ENCODE peak calls at places on chromosomes 2 and 18, in five cellular contexts. N is left ventricle myocardium inferior, T is cardiac fibroblast, Y is GM04504, Z is iPS-NIHi11. E is an unnamed sample.

GRCh38 chr2:206275274-206276160 is 1.1 kb downstream of the ZDBF2 start:
- DNase-seq in N (no peak), T (peak), Y (peak), Z (peak), E (peak)

GRCh38 chr2:71545572-71546274 is 92.4 kb downstream of the DYSF start:
- DNase-seq in N (peak), T (peak), Y (no peak), Z (peak), E (peak)

GRCh38 chr2:204967199-204967995 is 422.1 kb downstream of the PARD3B start:
- DNase-seq in N (no peak), T (no peak), Y (no peak), Z (no peak), E (no peak)

GRCh38 chr18:49112664-49113063 is 161.9 kb upstream of the SMAD7 start:
- DNase-seq in N (no peak), T (no peak), Y (no peak), Z (no peak), E (no peak)

GRCh38 chr2:196137271-196137670 is 34.1 kb downstream of the STK17B start:
- DNase-seq in N (no peak), T (no peak), Y (no peak), Z (no peak), E (no peak)

GRCh38 chr18:36493349-36494281 is 196.1 kb downstream of the FHOD3 start:
- DNase-seq in N (peak), T (peak), Y (no peak), Z (peak), E (peak)

GRCh38 chr2:196949116-196949515 is 22.6 kb upstream of the PGAP1 start:
- DNase-seq in N (no peak), T (no peak), Y (no peak), Z (no peak), E (no peak)

GRCh38 chr18:36309436-36310391 is 12.2 kb downstream of the FHOD3 start:
- DNase-seq in N (no peak), T (peak), Y (peak), Z (no peak), E (no peak)

GRCh38 chr2:1701556-1702185 is 42.6 kb downstream of the PXDN start:
- DNase-seq in N (no peak), T (no peak), Y (no peak), Z (peak), E (peak)

GRCh38 chr2:111896007-111896406 is 2.4 kb upstream of the MERTK start:
- DNase-seq in N (no peak), T (no peak), Y (no peak), Z (no peak), E (no peak)

GRCh38 chr18:22069916-22070315 is 99.5 kb upstream of the GATA6 start:
- DNase-seq in N (no peak), T (no peak), Y (no peak), Z (no peak), E (no peak)

GRCh38 chr2:238974510-238975166 is 126.8 kb downstream of the TWIST2 start:
- DNase-seq in N (no peak), T (peak), Y (peak), Z (peak), E (peak)

GRCh38 chr2:75920721-75921551 is 210.2 kb upstream of the GCFC2 start:
- DNase-seq in N (no peak), T (no peak), Y (no peak), Z (peak), E (no peak)

GRCh38 chr2:231246171-231246842 is 47.9 kb downstream of the ARMC9 start:
- DNase-seq in N (no peak), T (no peak), Y (no peak), Z (no peak), E (no peak)

GRCh38 chr2:148545387-148546256 is 98.9 kb upstream of the EPC2 start:
- DNase-seq in N (no peak), T (no peak), Y (no peak), Z (no peak), E (no peak)

GRCh38 chr2:38109732-38110181 is 33.8 kb upstream of the CYP1B1 start:
- DNase-seq in N (no peak), T (no peak), Y (no peak), Z (no peak), E (no peak)

GRCh38 chr2:102735431-102736130 is 26.2 kb upstream of the TMEM182 start:
- DNase-seq in N (no peak), T (peak), Y (no peak), Z (no peak), E (no peak)

GRCh38 chr18:57466307-57466706 is 31.1 kb downstream of the ONECUT2 start:
- DNase-seq in N (no peak), T (peak), Y (no peak), Z (no peak), E (no peak)

GRCh38 chr18:8706545-8706980 is 1.2 kb downstream of the MTCL1 start:
- DNase-seq in N (no peak), T (no peak), Y (no peak), Z (no peak), E (peak)

GRCh38 chr2:207483477-207483876 is 46.3 kb upstream of the CREB1 start:
- DNase-seq in N (no peak), T (no peak), Y (no peak), Z (no peak), E (no peak)

GRCh38 chr2:168521342-168521741 is 65.3 kb downstream of the CERS6 start:
- DNase-seq in N (no peak), T (peak), Y (no peak), Z (no peak), E (no peak)

GRCh38 chr2:37797081-37797480 is 125.6 kb upstream of the CDC42EP3 start:
- DNase-seq in N (no peak), T (no peak), Y (no peak), Z (no peak), E (no peak)

GRCh38 chr2:97742381-97742847 is 29.0 kb downstream of the ZAP70 start:
- DNase-seq in N (peak), T (no peak), Y (no peak), Z (no peak), E (no peak)

GRCh38 chr2:28413152-28413895 is 20.7 kb downstream of the FOSL2 start:
- DNase-seq in N (peak), T (no peak), Y (no peak), Z (peak), E (peak)

GRCh38 chr2:157418215-157418614 is 25.7 kb downstream of the CYTIP start:
- DNase-seq in N (no peak), T (no peak), Y (no peak), Z (no peak), E (no peak)

GRCh38 chr2:85545780-85546240 is 6.8 kb downstream of the MAT2A start:
- DNase-seq in N (no peak), T (no peak), Y (no peak), Z (no peak), E (no peak)

GRCh38 chr2:126837926-126838717 is 60.6 kb upstream of the TEX51 start:
- DNase-seq in N (no peak), T (no peak), Y (no peak), Z (no peak), E (no peak)

GRCh38 chr18:7577706-7578105 is 10.6 kb downstream of the PTPRM start:
- DNase-seq in N (no peak), T (peak), Y (no peak), Z (peak), E (peak)

GRCh38 chr2:109383505-109384307 is 230.1 kb downstream of the SEPTIN10 start:
- DNase-seq in N (no peak), T (no peak), Y (no peak), Z (no peak), E (peak)

GRCh38 chr2:25955036-25955435 is 27.3 kb downstream of the KIF3C start:
- DNase-seq in N (no peak), T (no peak), Y (no peak), Z (no peak), E (no peak)

GRCh38 chr2:10265328-10266132 is 37.2 kb upstream of the HPCAL1 start:
- DNase-seq in N (peak), T (no peak), Y (no peak), Z (no peak), E (peak)

GRCh38 chr2:157868993-157869392 is 7.1 kb downstream of the ACVR1 start:
- DNase-seq in N (no peak), T (no peak), Y (no peak), Z (no peak), E (no peak)

GRCh38 chr2:204715332-204715731 is 170.1 kb downstream of the PARD3B start:
- DNase-seq in N (no peak), T (no peak), Y (no peak), Z (no peak), E (no peak)

GRCh38 chr2:1168856-1169255 is 218.2 kb downstream of the SNTG2 start:
- DNase-seq in N (no peak), T (no peak), Y (no peak), Z (no peak), E (no peak)

GRCh38 chr2:183532514-183532913 is 408.3 kb downstream of the NUP35 start:
- DNase-seq in N (no peak), T (no peak), Y (no peak), Z (peak), E (peak)

GRCh38 chr2:94759211-94759610 is 112.0 kb upstream of the TEKT4 start:
- DNase-seq in N (no peak), T (no peak), Y (no peak), Z (peak), E (no peak)

GRCh38 chr18:76985951-76986236 is 146.7 kb downstream of the MBP start:
- DNase-seq in N (no peak), T (no peak), Y (no peak), Z (no peak), E (no peak)